ENCODE peak calls at places on chromosomes 16 and 17, in five cellular contexts. X is osteocyte, K is heart right ventricle, S is skeletal muscle cell, M is MM.1S. G is an unnamed sample.

GRCh38 chr17:65541453-65541852 is 20.0 kb downstream of the AXIN2 start:
- DNase-seq in X (no peak), M (no peak), S (no peak), K (no peak), G (no peak)

GRCh38 chr17:62671553-62671952 is 44.1 kb downstream of the MRC2 start:
- DNase-seq in S (no peak), K (no peak), M (no peak), X (no peak), G (no peak)

GRCh38 chr16:26247063-26247462 is 555.3 kb downstream of the HS3ST4 start:
- DNase-seq in M (no peak), S (no peak), K (no peak), X (no peak), G (no peak)

GRCh38 chr17:44222112-44222869 is 2.8 kb upstream of the UBTF start:
- DNase-seq in M (peak), X (peak), S (peak), K (peak), G (no peak)

GRCh38 chr17:3015890-3016289 is 47.5 kb downstream of the OR1D5 start:
- DNase-seq in S (no peak), K (no peak), X (no peak), M (no peak), G (no peak)

GRCh38 chr17:37759014-37759637 is 14.3 kb upstream of the HNF1B start:
- DNase-seq in K (no peak), S (no peak), X (no peak), M (no peak), G (no peak)

GRCh38 chr16:31331141-31331764 is 23.7 kb upstream of the ITGAX start:
- DNase-seq in X (peak), S (no peak), M (no peak), K (no peak), G (no peak)

GRCh38 chr16:84281077-84281476 is 13.6 kb upstream of the WFDC1 start:
- DNase-seq in K (no peak), X (no peak), M (no peak), S (no peak), G (no peak)

GRCh38 chr17:50916708-50917417 is 50.7 kb upstream of the TOB1 start:
- DNase-seq in M (no peak), S (no peak), K (peak), X (no peak), G (no peak)

GRCh38 chr17:17514361-17514992 is 18.3 kb upstream of the RASD1 start:
- DNase-seq in X (no peak), K (no peak), M (no peak), S (no peak), G (no peak)

GRCh38 chr16:27177031-27177774 is 26.1 kb upstream of the KDM8 start:
- DNase-seq in M (no peak), K (no peak), X (no peak), S (peak), G (peak)

GRCh38 chr16:49608095-49608494 is 234.5 kb downstream of the C16orf78 start:
- DNase-seq in K (no peak), M (no peak), S (no peak), X (no peak), G (no peak)

GRCh38 chr17:49779730-49780220 is 8.7 kb upstream of the KAT7 start:
- DNase-seq in K (no peak), S (peak), X (no peak), M (peak), G (peak)

GRCh38 chr16:30602595-30603277 is 7.5 kb downstream of the ZNF689 start:
- DNase-seq in M (no peak), X (no peak), S (no peak), K (no peak), G (no peak)

GRCh38 chr16:3716831-3717234 is 491 bp downstream of the TRAP1 start:
- DNase-seq in M (peak), X (no peak), K (no peak), S (no peak), G (no peak)

GRCh38 chr16:81740163-81740562 is 38.9 kb upstream of the PLCG2 start:
- DNase-seq in M (peak), X (no peak), K (no peak), S (no peak), G (no peak)

GRCh38 chr17:63841350-63842172 is 924 bp downstream of the SMARCD2 start:
- DNase-seq in K (peak), S (no peak), X (peak), M (peak), G (no peak)

GRCh38 chr17:27497696-27498095 is 41.4 kb downstream of the KSR1 start:
- DNase-seq in K (no peak), S (no peak), X (no peak), M (no peak), G (no peak)

GRCh38 chr16:87723224-87723619 is 42.6 kb downstream of the KLHDC4 start:
- DNase-seq in S (peak), X (no peak), K (peak), M (no peak), G (peak)

GRCh38 chr16:53433930-53434435 is 288 bp upstream of the RBL2 start:
- DNase-seq in X (no peak), S (no peak), K (no peak), M (no peak), G (peak)

GRCh38 chr17:42846594-42847280 is 2.4 kb downstream of the AOC2 start:
- DNase-seq in S (peak), K (no peak), M (no peak), X (no peak), G (no peak)

GRCh38 chr17:1789936-1790335 is 28.1 kb downstream of the SERPINF1 start:
- DNase-seq in X (no peak), S (no peak), K (no peak), M (no peak), G (no peak)

GRCh38 chr17:59506907-59507726 is 58.3 kb upstream of the DHX40 start:
- DNase-seq in S (no peak), X (no peak), K (no peak), M (no peak), G (no peak)

GRCh38 chr17:63405741-63406261 is 40.3 kb downstream of the CYB561 start:
- DNase-seq in X (no peak), M (peak), S (peak), K (no peak), G (peak)

GRCh38 chr17:36856169-36856568 is 81.1 kb upstream of the LHX1 start:
- DNase-seq in S (no peak), M (no peak), X (no peak), K (no peak), G (no peak)